ENCODE peak calls at places on chromosomes 11 and 22, in nine cellular contexts. Q is pancreas, G is NCI-H1930, B is DMS153, E is BJ, H is A673, U is foreskin keratinocyte, W is Kasumi-1, C is transverse colon. I is an unnamed sample.

GRCh38 chr11:63961608-63962412 is 12.6 kb upstream of the COX8A start:
- DNase-seq in Q (peak; percentile 40), G (no peak), B (peak; percentile 34), E (no peak), H (peak; percentile 81), U (peak; percentile 72), W (no peak), C (peak; percentile 20), I (no peak)

GRCh38 chr11:119684361-119685072 is 44.5 kb downstream of the NECTIN1 start:
- DNase-seq in Q (no peak), G (no peak), B (no peak), E (no peak), H (no peak), U (peak; percentile 54), W (no peak), C (no peak), I (no peak)

GRCh38 chr11:128061321-128061871 is 526.0 kb downstream of the ETS1 start:
- DNase-seq in Q (no peak), G (no peak), B (peak; percentile 81), E (no peak), H (no peak), U (no peak), W (no peak), C (no peak), I (peak; percentile 34)

GRCh38 chr11:69167916-69168691 is 12.4 kb downstream of the SMIM38 start:
- DNase-seq in Q (no peak), G (no peak), B (no peak), E (no peak), H (no peak), U (no peak), W (no peak), C (no peak), I (no peak)

GRCh38 chr22:18110194-18110943 is at the start of gene TUBA8:
- DNase-seq in Q (peak; percentile 48), G (peak; percentile 16), B (peak; percentile 46), E (no peak), H (peak; percentile 43), U (no peak), W (peak; percentile 36), C (peak; percentile 25), I (no peak)

GRCh38 chr22:20438066-20438677 is 547 bp upstream of the SCARF2 start:
- DNase-seq in Q (no peak), G (no peak), B (no peak), E (no peak), H (no peak), U (no peak), W (no peak), C (no peak), I (no peak)

GRCh38 chr11:19714093-19714386 is 1.4 kb downstream of the NAV2 start:
- DNase-seq in Q (no peak), G (no peak), B (no peak), E (no peak), H (no peak), U (no peak), W (no peak), C (no peak), I (no peak)

GRCh38 chr11:78226684-78227680 is 38.3 kb downstream of the USP35 start:
- DNase-seq in Q (no peak), G (no peak), B (no peak), E (no peak), H (no peak), U (no peak), W (no peak), C (no peak), I (no peak)

GRCh38 chr11:11581493-11581880 is 40.3 kb downstream of the GALNT18 start:
- DNase-seq in Q (no peak), G (no peak), B (no peak), E (no peak), H (no peak), U (no peak), W (no peak), C (no peak), I (no peak)

GRCh38 chr22:37545703-37546435 is 14.4 kb upstream of the CDC42EP1 start:
- DNase-seq in Q (peak; percentile 80), G (no peak), B (no peak), E (peak; percentile 71), H (no peak), U (no peak), W (no peak), C (peak; percentile 92), I (no peak)

GRCh38 chr11:44634401-44635281 is 69.2 kb downstream of the CD82 start:
- DNase-seq in Q (peak; percentile 66), G (no peak), B (peak; percentile 24), E (no peak), H (peak; percentile 69), U (no peak), W (no peak), C (peak; percentile 51), I (no peak)